ENCODE peak calls at places on chromosomes 5 and 9, in seven cellular contexts. B is stomach, A is mucosa of descending colon, F is tibial artery, X is mammary epithelial cell, W is breast epithelium, T is Caco-2. R is an unnamed sample. For H3K4me1, the result is how much of the 10 kb centered on the place peaks cover.

GRCh38 chr5:175710361-175710760 is 52.5 kb downstream of the HRH2 start:
- DNase-seq in B (peak), X (no peak), A (no peak), T (peak), F (no peak), W (no peak), R (no peak)

GRCh38 chr9:88313364-88314220 is 74.7 kb upstream of the SPIN1 start:
- DNase-seq in X (no peak), W (no peak), T (no peak), A (no peak), F (no peak), B (no peak), R (no peak)

GRCh38 chr5:23977996-23978395 is 470.6 kb downstream of the PRDM9 start:
- DNase-seq in W (no peak), B (no peak), F (no peak), X (no peak), A (no peak), T (no peak), R (no peak)

GRCh38 chr9:32524558-32525461 is 1.2 kb downstream of the RIGI start:
- DNase-seq in A (no peak), X (peak), B (peak), T (peak), W (no peak), F (no peak), R (no peak)

GRCh38 chr9:101307041-101307440 is 77.8 kb downstream of the BAAT start:
- DNase-seq in A (no peak), F (no peak), X (peak), B (no peak), T (no peak), W (peak), R (no peak)

GRCh38 chr5:154117050-154117449 is 73.5 kb upstream of the GALNT10 start:
- DNase-seq in B (no peak), A (no peak), T (no peak), W (no peak), X (no peak), F (no peak), R (no peak)

GRCh38 chr9:76451234-76451633 is 7.7 kb upstream of the GCNT1 start:
- DNase-seq in T (no peak), F (no peak), B (no peak), A (no peak), W (no peak), X (peak), R (no peak)

GRCh38 chr5:157613385-157614245 is 38.0 kb upstream of the ADAM19 start:
- DNase-seq in T (no peak), A (no peak), X (no peak), B (no peak), F (no peak), W (no peak), R (no peak)

GRCh38 chr9:34825780-34826179 is 115.8 kb upstream of the CCL21 start:
- DNase-seq in F (no peak), A (no peak), W (no peak), T (no peak), B (no peak), X (no peak), R (no peak)

GRCh38 chr9:99083051-99083450 is 21.9 kb upstream of the TGFBR1 start:
- DNase-seq in T (no peak), A (no peak), F (no peak), X (no peak), W (no peak), B (no peak), R (peak)

GRCh38 chr5:172872997-172873491 is 39.0 kb downstream of the ERGIC1 start:
- DNase-seq in T (no peak), X (no peak), B (no peak), F (peak), W (peak), A (no peak), R (no peak)

GRCh38 chr5:38323645-38324295 is 65.4 kb downstream of the EGFLAM start:
- DNase-seq in A (no peak), T (no peak), F (no peak), B (no peak), X (peak), W (no peak), R (peak)

GRCh38 chr5:113806250-113806649 is 292.8 kb downstream of the YTHDC2 start:
- DNase-seq in A (no peak), W (no peak), F (no peak), X (peak), T (no peak), B (no peak), R (no peak)

GRCh38 chr5:180313677-180314076 is 21.8 kb upstream of the MAPK9 start:
- DNase-seq in W (peak), F (no peak), X (no peak), A (peak), T (peak), B (no peak), R (no peak)

GRCh38 chr9:104557179-104557634 is 11.8 kb upstream of the OR13C8 start:
- DNase-seq in A (no peak), T (no peak), F (no peak), B (no peak), X (no peak), W (no peak), R (no peak)

GRCh38 chr5:181243521-181244307 is at the start of gene RACK1:
- DNase-seq in A (peak), B (peak), X (peak), W (peak), F (peak), T (peak), R (no peak)

GRCh38 chr9:134620751-134621557 is 20.6 kb upstream of the COL5A1 start:
- DNase-seq in T (peak), X (no peak), A (no peak), W (no peak), F (no peak), B (no peak), R (no peak)

GRCh38 chr5:40904205-40904993 is 4.9 kb upstream of the C7 start:
- DNase-seq in X (peak), T (peak), F (peak), A (peak), B (peak), W (no peak), R (no peak)

GRCh38 chr9:123789893-123790292 is 140.0 kb downstream of the DENND1A start:
- DNase-seq in A (no peak), F (no peak), B (no peak), W (no peak), T (no peak), X (no peak), R (no peak)

GRCh38 chr9:81132318-81132717 is 557.0 kb downstream of the TLE1 start:
- DNase-seq in X (peak), A (no peak), W (no peak), F (no peak), B (no peak), T (no peak), R (no peak)

GRCh38 chr9:38010918-38011704 is 57.9 kb downstream of the SHB start:
- DNase-seq in X (no peak), F (no peak), W (no peak), T (no peak), A (no peak), B (no peak), R (no peak)

GRCh38 chr5:172007795-172008465 is 1.5 kb upstream of the FBXW11 start:
- DNase-seq in F (no peak), W (no peak), A (peak), X (peak), B (no peak), T (no peak), R (no peak)

GRCh38 chr9:93665566-93666278 is 89.3 kb downstream of the PHF2 start:
- DNase-seq in X (no peak), B (no peak), W (no peak), T (peak), A (peak), F (peak), R (no peak)

GRCh38 chr5:153168226-153168625 is 322.2 kb upstream of the GRIA1 start:
- DNase-seq in F (no peak), T (no peak), B (no peak), X (no peak), W (no peak), A (no peak), R (no peak)

GRCh38 chr9:750264-750967 is 91.1 kb upstream of the DMRT1 start:
- DNase-seq in T (no peak), A (no peak), F (no peak), X (no peak), B (no peak), W (no peak), R (no peak)

GRCh38 chr9:5388026-5388806 is 48.5 kb upstream of the RLN1 start:
- DNase-seq in X (no peak), A (no peak), B (no peak), F (no peak), W (no peak), T (no peak), R (no peak)

GRCh38 chr5:150582281-150582791 is 58.1 kb upstream of the SYNPO start:
- DNase-seq in X (no peak), F (no peak), T (peak), W (no peak), A (peak), B (peak), R (no peak)

GRCh38 chr9:115109486-115109885 is 8.5 kb downstream of the TNC start:
- DNase-seq in W (peak), B (no peak), T (no peak), A (no peak), F (no peak), X (peak), R (no peak)

GRCh38 chr5:56641635-56642255 is 173.6 kb upstream of the MAP3K1 start:
- DNase-seq in F (no peak), X (no peak), W (no peak), A (no peak), B (no peak), T (peak), R (no peak)

GRCh38 chr9:93893899-93894690 is 61.1 kb downstream of the BARX1 start:
- DNase-seq in T (peak), W (no peak), X (no peak), F (no peak), B (peak), A (peak), R (no peak)

GRCh38 chr9:21873540-21874221 is 71.2 kb downstream of the MTAP start:
- DNase-seq in F (no peak), T (no peak), X (peak), B (no peak), W (no peak), A (no peak), R (no peak)

GRCh38 chr5:179276838-179277395 is 68.3 kb downstream of the ADAMTS2 start:
- DNase-seq in A (no peak), B (no peak), F (no peak), X (no peak), T (no peak), W (no peak), R (no peak)

GRCh38 chr5:35852084-35852734 is 4.5 kb upstream of the IL7R start:
- DNase-seq in W (no peak), B (no peak), T (no peak), A (no peak), F (no peak), X (no peak), R (no peak)

GRCh38 chr9:107685901-107686300 is 196.3 kb upstream of the KLF4 start:
- DNase-seq in A (no peak), X (no peak), T (no peak), B (no peak), W (no peak), F (no peak), R (no peak)

GRCh38 chr5:76716456-76717157 is 681 bp downstream of the F2R start:
- DNase-seq in F (peak), W (no peak), T (no peak), A (no peak), B (no peak), X (no peak), R (no peak)

GRCh38 chr9:91727316-91727861 is 222.6 kb downstream of the ROR2 start:
- DNase-seq in B (no peak), T (peak), F (no peak), W (no peak), A (no peak), X (peak), R (no peak)

GRCh38 chr5:176742246-176743105 is 67.9 kb upstream of the UNC5A start:
- DNase-seq in T (no peak), X (no peak), W (no peak), A (no peak), F (no peak), B (no peak), R (peak)

GRCh38 chr5:140590861-140591260 is 26.2 kb downstream of the SLC35A4 start:
- DNase-seq in A (no peak), B (no peak), F (no peak), T (no peak), W (no peak), X (peak), R (no peak)

GRCh38 chr5:64971538-64971937 is 202.8 kb downstream of the CWC27 start:
- DNase-seq in F (no peak), B (no peak), A (no peak), X (no peak), W (no peak), T (no peak), R (no peak)
- TF ChIP-seq CTCF in F (no peak), B (no peak), A (no peak), X (no peak), W (no peak), T (no peak), R (no peak)

DNA sequence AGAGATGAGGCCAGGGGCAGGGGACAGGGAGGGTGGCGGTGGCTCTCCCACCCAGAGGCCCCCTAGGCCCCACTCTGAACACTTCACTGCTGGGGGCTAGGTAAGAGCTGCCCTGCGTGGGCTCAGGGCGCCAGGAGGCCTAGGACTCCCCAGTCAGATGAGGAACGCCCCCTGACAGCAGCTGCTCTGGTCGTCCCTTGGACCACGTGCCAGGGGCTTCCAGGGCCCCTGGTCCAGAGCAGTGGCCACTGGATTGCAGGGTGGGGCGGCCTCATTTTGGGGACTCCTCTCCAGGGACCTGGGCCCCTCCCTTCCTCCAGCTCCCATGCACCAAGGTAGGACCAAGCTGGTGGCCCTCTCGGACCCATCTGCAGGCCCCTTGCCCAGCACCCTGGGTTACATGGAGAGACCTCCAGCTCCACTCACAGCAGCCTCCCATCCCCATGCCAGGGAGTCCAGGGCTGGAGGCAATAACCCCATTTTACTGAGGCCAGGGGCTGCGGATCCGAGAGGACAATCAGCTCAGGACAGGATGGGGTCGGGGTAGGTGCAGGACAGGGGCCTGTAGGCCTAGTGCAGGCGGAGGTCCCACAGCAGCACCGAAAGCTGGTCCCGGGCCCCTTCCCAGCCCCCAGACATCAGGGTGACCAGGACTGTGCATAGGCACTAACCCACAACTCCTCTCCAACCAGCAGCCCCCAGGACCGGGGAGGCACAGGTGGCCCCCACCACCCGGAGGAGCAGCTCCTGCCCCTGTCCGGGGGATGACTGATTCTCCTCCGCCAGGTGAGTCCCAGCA is 1.5 kb downstream of the EGFL7 start:
- DNase-seq in F (no peak), W (no peak), A (no peak), T (no peak), B (no peak), X (no peak), R (no peak)
- H3K4me3 ChIP-seq in F (peak), W (peak), A (no peak), T (no peak), B (peak), X (no peak), R (peak)

GRCh38 chr9:120723547-120723946 is 9.3 kb upstream of the MEGF9 start:
- DNase-seq in A (no peak), B (no peak), T (no peak), F (no peak), X (no peak), W (no peak), R (no peak)
- H3K4me1 ChIP-seq in A (under half), B (under half), T (under half), F (under half), X (under half), W (under half), R (under half)

GRCh38 chr9:137439158-137439714 is 1.9 kb downstream of the ENTPD8 start:
- DNase-seq in A (peak), T (no peak), X (no peak), W (no peak), B (no peak), F (no peak), R (no peak)
- TF ChIP-seq CTCF in A (no peak), T (no peak), X (no peak), W (no peak), B (no peak), F (no peak), R (no peak)

GRCh38 chr5:398475-399295 is 44.3 kb upstream of the EXOC3 start:
- DNase-seq in W (peak), X (no peak), A (peak), T (no peak), F (no peak), B (peak), R (peak)

GRCh38 chr5:396715-397032 is 46.3 kb upstream of the EXOC3 start:
- DNase-seq in T (no peak), F (no peak), X (no peak), A (peak), W (no peak), B (peak), R (no peak)

GRCh38 chr5:400282-401215 is 42.4 kb upstream of the EXOC3 start:
- DNase-seq in A (peak), F (no peak), T (no peak), X (no peak), W (peak), B (no peak), R (no peak)

GRCh38 chr5:401216-402034 is 41.6 kb upstream of the EXOC3 start:
- DNase-seq in F (no peak), X (no peak), T (no peak), B (no peak), A (peak), W (peak), R (peak)

GRCh38 chr5:399296-400281 is 43.4 kb upstream of the EXOC3 start:
- DNase-seq in A (peak), X (peak), F (peak), T (no peak), B (peak), W (peak), R (peak)
- H3K4me3 ChIP-seq in A (no peak), X (no peak), F (peak), T (no peak), B (peak), W (peak), R (peak)

GRCh38 chr5:81630721-81631120 is 120.2 kb downstream of the SSBP2 start:
- DNase-seq in W (no peak), A (no peak), X (no peak), T (no peak), B (no peak), F (no peak), R (no peak)

GRCh38 chr5:81626524-81626923 is 124.4 kb downstream of the SSBP2 start:
- DNase-seq in T (peak), B (no peak), X (peak), A (no peak), W (no peak), F (no peak), R (no peak)

GRCh38 chr5:81631124-81631523 is 119.8 kb downstream of the SSBP2 start:
- DNase-seq in F (no peak), X (peak), B (no peak), W (no peak), A (no peak), T (no peak), R (no peak)

GRCh38 chr5:81632679-81633078 is 118.2 kb downstream of the SSBP2 start:
- DNase-seq in T (no peak), A (no peak), B (no peak), X (no peak), W (no peak), F (no peak), R (no peak)

DNA sequence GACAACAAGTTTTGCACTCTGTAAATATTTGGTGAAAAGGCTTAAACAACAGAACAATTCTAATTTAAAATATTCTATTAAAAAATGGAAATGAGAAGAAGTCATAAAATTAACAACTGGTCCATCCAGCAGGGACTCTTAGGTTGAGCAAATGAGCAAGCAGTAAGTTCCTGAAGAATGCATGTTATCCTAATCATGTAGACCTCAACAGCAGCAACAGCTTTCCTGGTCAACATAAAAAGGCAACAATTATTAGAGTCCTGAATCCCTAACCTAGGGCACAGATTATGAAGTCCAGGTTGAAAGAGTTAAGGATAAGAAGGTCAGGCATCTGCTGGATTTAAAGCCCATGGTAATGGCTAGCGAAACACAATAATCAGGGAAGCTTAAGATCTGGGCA is 120.9 kb downstream of the SSBP2 start:
- DNase-seq in A (no peak), T (no peak), W (no peak), F (no peak), X (no peak), B (no peak), R (no peak)
- H3K4me1 ChIP-seq in A (under half), T (under half), W (under half), F (under half), X (under half), B (under half), R (under half)

R was measured in vagina.